ENCODE peak calls at places on chromosome 14, in eight cellular contexts. D is GF-D8; B is NCI-H226; Y is choroid plexus epithelial cell; V is stimulated activated CD4-positive, alpha-beta T cell treated with anti-CD3 and anti-CD28 coated beads, Interleukin-2, amount 100 ng/mL, for 24 hours; Q is left cardiac atrium; I is renal cortical epithelial cell; M is WTC11. H is an unnamed sample.

GRCh38 chr14:43123544-43123943 is 1383.5 kb downstream of the FSCB start:
- DNase-seq in D (no peak), B (no peak), Y (no peak), V (no peak), Q (no peak), I (no peak), M (no peak), H (no peak)

GRCh38 chr14:103483600-103483999 is 39.0 kb downstream of the CKB start:
- DNase-seq in D (no peak), B (peak), Y (peak), V (no peak), Q (no peak), I (peak), M (no peak), H (no peak)

GRCh38 chr14:97298331-97298730 is 501.1 kb downstream of the VRK1 start:
- DNase-seq in D (no peak), B (no peak), Y (no peak), V (peak), Q (no peak), I (no peak), M (peak), H (no peak)

GRCh38 chr14:22844221-22845102 is 8.1 kb downstream of the MMP14 start:
- DNase-seq in D (no peak), B (no peak), Y (no peak), V (no peak), Q (no peak), I (no peak), M (no peak), H (no peak)

GRCh38 chr14:92254786-92255185 is 68.2 kb upstream of the SLC24A4 start:
- DNase-seq in D (no peak), B (no peak), Y (peak), V (peak), Q (peak), I (no peak), M (peak), H (peak)

GRCh38 chr14:103488960-103489359 is 33.7 kb downstream of the CKB start:
- DNase-seq in D (no peak), B (no peak), Y (peak), V (no peak), Q (no peak), I (no peak), M (no peak), H (no peak)

GRCh38 chr14:67167420-67168109 is 21.7 kb upstream of the GARIN2 start:
- DNase-seq in D (no peak), B (peak), Y (peak), V (no peak), Q (no peak), I (peak), M (no peak), H (no peak)

GRCh38 chr14:103508930-103509329 is 13.7 kb downstream of the CKB start:
- DNase-seq in D (no peak), B (no peak), Y (no peak), V (no peak), Q (no peak), I (no peak), M (no peak), H (no peak)

GRCh38 chr14:89268514-89268913 is 148.5 kb downstream of the FOXN3 start:
- DNase-seq in D (no peak), B (no peak), Y (no peak), V (no peak), Q (no peak), I (no peak), M (no peak), H (no peak)

GRCh38 chr14:103915616-103916015 is 12.6 kb upstream of the TDRD9 start:
- DNase-seq in D (no peak), B (no peak), Y (no peak), V (no peak), Q (no peak), I (no peak), M (no peak), H (no peak)

GRCh38 chr14:74616507-74616906 is 4.5 kb upstream of the LTBP2 start:
- DNase-seq in D (no peak), B (peak), Y (peak), V (peak), Q (peak), I (peak), M (no peak), H (no peak)

GRCh38 chr14:46300765-46301164 is 350.8 kb downstream of the RPL10L start:
- DNase-seq in D (no peak), B (no peak), Y (no peak), V (no peak), Q (no peak), I (no peak), M (no peak), H (no peak)

GRCh38 chr14:92635031-92635430 is 113.4 kb downstream of the LGMN start:
- DNase-seq in D (no peak), B (no peak), Y (no peak), V (no peak), Q (no peak), I (peak), M (no peak), H (no peak)

GRCh38 chr14:23186913-23187654 is 3.6 kb upstream of the SLC7A8 start:
- DNase-seq in D (peak), B (peak), Y (peak), V (no peak), Q (no peak), I (peak), M (no peak), H (peak)

GRCh38 chr14:65815127-65815526 is 402.6 kb downstream of the FUT8 start:
- DNase-seq in D (no peak), B (no peak), Y (no peak), V (no peak), Q (no peak), I (no peak), M (no peak), H (no peak)

GRCh38 chr14:74852922-74853530 is 22.9 kb downstream of the PROX2 start:
- DNase-seq in D (no peak), B (no peak), Y (peak), V (no peak), Q (no peak), I (peak), M (no peak), H (no peak)

GRCh38 chr14:64944861-64945260 is 2.3 kb upstream of the GPX2 start:
- DNase-seq in D (no peak), B (no peak), Y (no peak), V (no peak), Q (no peak), I (no peak), M (no peak), H (no peak)

GRCh38 chr14:101604935-101605767 is 43.9 kb downstream of the DIO3 start:
- DNase-seq in D (no peak), B (no peak), Y (no peak), V (no peak), Q (no peak), I (no peak), M (no peak), H (no peak)

GRCh38 chr14:100567009-100567876 is 20.0 kb downstream of the BEGAIN start:
- DNase-seq in D (no peak), B (no peak), Y (no peak), V (no peak), Q (no peak), I (no peak), M (peak), H (no peak)

GRCh38 chr14:36856095-36856878 is 194.6 kb downstream of the PAX9 start:
- DNase-seq in D (no peak), B (no peak), Y (no peak), V (no peak), Q (no peak), I (no peak), M (no peak), H (no peak)

GRCh38 chr14:91372680-91373495 is 44.7 kb downstream of the CCDC88C start:
- DNase-seq in D (no peak), B (no peak), Y (no peak), V (no peak), Q (no peak), I (no peak), M (no peak), H (no peak)

GRCh38 chr14:54182419-54183040 is 214.3 kb upstream of the CDKN3 start:
- DNase-seq in D (no peak), B (peak), Y (no peak), V (no peak), Q (no peak), I (peak), M (no peak), H (no peak)

GRCh38 chr14:68777644-68778043 is 15.2 kb downstream of the ZFP36L1 start:
- DNase-seq in D (no peak), B (no peak), Y (no peak), V (no peak), Q (no peak), I (no peak), M (no peak), H (no peak)

GRCh38 chr14:76351941-76352340 is 24.0 kb upstream of the ESRRB start:
- DNase-seq in D (no peak), B (no peak), Y (no peak), V (no peak), Q (no peak), I (peak), M (no peak), H (no peak)

GRCh38 chr14:68941820-68942219 is 37.3 kb downstream of the ACTN1 start:
- DNase-seq in D (peak), B (peak), Y (peak), V (no peak), Q (peak), I (peak), M (peak), H (no peak)

GRCh38 chr14:51576112-51576420 is 75.6 kb upstream of the FRMD6 start:
- DNase-seq in D (no peak), B (no peak), Y (peak), V (no peak), Q (no peak), I (no peak), M (no peak), H (no peak)

GRCh38 chr14:21923820-21924219 is 250.2 kb upstream of the OR4E1 start:
- DNase-seq in D (peak), B (no peak), Y (no peak), V (no peak), Q (no peak), I (no peak), M (no peak), H (no peak)

GRCh38 chr14:36405589-36406274 is 85.3 kb upstream of the MBIP start:
- DNase-seq in D (no peak), B (no peak), Y (no peak), V (no peak), Q (no peak), I (no peak), M (no peak), H (no peak)

GRCh38 chr14:103862393-103862782 is 15.0 kb upstream of the PPP1R13B start:
- DNase-seq in D (no peak), B (no peak), Y (no peak), V (no peak), Q (no peak), I (peak), M (no peak), H (no peak)

GRCh38 chr14:69242311-69243224 is 17.4 kb upstream of the GALNT16 start:
- DNase-seq in D (peak), B (peak), Y (peak), V (peak), Q (peak), I (peak), M (peak), H (peak)

GRCh38 chr14:55764784-55765183 is 184.8 kb downstream of the KTN1 start:
- DNase-seq in D (no peak), B (no peak), Y (no peak), V (no peak), Q (no peak), I (no peak), M (no peak), H (no peak)

GRCh38 chr14:73524493-73524892 is 12.4 kb upstream of the ACOT1 start:
- DNase-seq in D (no peak), B (no peak), Y (no peak), V (no peak), Q (no peak), I (no peak), M (no peak), H (no peak)

GRCh38 chr14:71555654-71556559 is 376.3 kb upstream of the RGS6 start:
- DNase-seq in D (no peak), B (peak), Y (peak), V (peak), Q (no peak), I (peak), M (no peak), H (no peak)

GRCh38 chr14:94615823-94616570 is 3.8 kb downstream of the SERPINA3 start:
- DNase-seq in D (no peak), B (no peak), Y (no peak), V (no peak), Q (no peak), I (no peak), M (no peak), H (no peak)

GRCh38 chr14:57871487-57872080 is 5.7 kb upstream of the SLC35F4 start:
- DNase-seq in D (no peak), B (peak), Y (peak), V (peak), Q (no peak), I (peak), M (peak), H (no peak)

H was measured in heart right ventricle.